ENCODE peak calls at places on chromosomes 11 and 22, in seven cellular contexts. S is ovary; H is brain microvascular endothelial cell; P is OCI-LY7; B is CD4-positive, alpha-beta memory T cell; T is MM.1S; X is pancreas. Q is an unnamed sample.

GRCh38 chr11:102347526-102348331 is 715 bp downstream of the BIRC2 start:
- DNase-seq in S (no peak), H (peak), P (peak), B (peak), T (peak), X (peak), Q (peak)

GRCh38 chr11:129917231-129917630 is 21.9 kb upstream of the NFRKB start:
- DNase-seq in S (no peak), H (no peak), P (no peak), B (no peak), T (no peak), X (no peak), Q (no peak)

GRCh38 chr11:111785076-111785475 is 18.9 kb upstream of the PPP2R1B start:
- DNase-seq in S (no peak), H (no peak), P (no peak), B (no peak), T (no peak), X (no peak), Q (no peak)

GRCh38 chr11:11056316-11056715 is 198.5 kb upstream of the ZBED5 start:
- DNase-seq in S (no peak), H (no peak), P (no peak), B (no peak), T (no peak), X (no peak), Q (no peak)

GRCh38 chr11:102007567-102008437 is 39.4 kb upstream of the CFAP300 start:
- DNase-seq in S (no peak), H (no peak), P (peak), B (peak), T (peak), X (no peak), Q (peak)

GRCh38 chr22:49935561-49935960 is 17.1 kb downstream of the CRELD2 start:
- DNase-seq in S (no peak), H (no peak), P (peak), B (no peak), T (no peak), X (no peak), Q (no peak)

GRCh38 chr11:13064593-13064992 is 55.5 kb downstream of the RASSF10 start:
- DNase-seq in S (no peak), H (no peak), P (no peak), B (no peak), T (no peak), X (peak), Q (no peak)

GRCh38 chr22:46454233-46454909 is 83.0 kb downstream of the CELSR1 start:
- DNase-seq in S (no peak), H (no peak), P (no peak), B (no peak), T (no peak), X (no peak), Q (no peak)

GRCh38 chr11:35974878-35975578 is 31.2 kb downstream of the LDLRAD3 start:
- DNase-seq in S (no peak), H (no peak), P (no peak), B (no peak), T (no peak), X (no peak), Q (no peak)

GRCh38 chr22:47343611-47344010 is 581.2 kb downstream of the TBC1D22A start:
- DNase-seq in S (no peak), H (no peak), P (no peak), B (no peak), T (no peak), X (no peak), Q (no peak)

GRCh38 chr11:68912254-68912653 is 8.6 kb downstream of the IGHMBP2 start:
- DNase-seq in S (no peak), H (peak), P (no peak), B (no peak), T (no peak), X (no peak), Q (no peak)

GRCh38 chr11:118304809-118305248 is 299 bp downstream of the CD3E start:
- DNase-seq in S (no peak), H (no peak), P (no peak), B (peak), T (no peak), X (no peak), Q (no peak)

GRCh38 chr11:8531312-8531711 is 62.7 kb downstream of the STK33 start:
- DNase-seq in S (no peak), H (no peak), P (no peak), B (no peak), T (no peak), X (no peak), Q (no peak)

GRCh38 chr11:13137778-13138400 is 128.8 kb downstream of the RASSF10 start:
- DNase-seq in S (no peak), H (no peak), P (no peak), B (no peak), T (no peak), X (no peak), Q (no peak)

GRCh38 chr22:44530106-44530505 is 32.1 kb upstream of the RTL6 start:
- DNase-seq in S (no peak), H (no peak), P (no peak), B (no peak), T (no peak), X (no peak), Q (no peak)

GRCh38 chr11:11558352-11558751 is 63.5 kb downstream of the GALNT18 start:
- DNase-seq in S (no peak), H (no peak), P (no peak), B (no peak), T (no peak), X (no peak), Q (no peak)

GRCh38 chr11:96113100-96113710 is 189.3 kb upstream of the MTMR2 start:
- DNase-seq in S (no peak), H (no peak), P (no peak), B (no peak), T (no peak), X (no peak), Q (no peak)

GRCh38 chr11:69106124-69106811 is 49.5 kb upstream of the SMIM38 start:
- DNase-seq in S (no peak), H (no peak), P (no peak), B (no peak), T (no peak), X (no peak), Q (no peak)

GRCh38 chr11:22193348-22194051 is 615 bp downstream of the ANO5 start:
- DNase-seq in S (peak), H (no peak), P (no peak), B (no peak), T (peak), X (peak), Q (no peak)

GRCh38 chr22:17119481-17120202 is 1.5 kb downstream of the TMEM121B start:
- DNase-seq in S (no peak), H (no peak), P (no peak), B (no peak), T (no peak), X (peak), Q (no peak)

GRCh38 chr22:17121235-17122195 is at the start of gene TMEM121B:
- DNase-seq in S (peak), H (peak), P (no peak), B (no peak), T (no peak), X (peak), Q (peak)

GRCh38 chr22:17118342-17118741 is 2.8 kb downstream of the TMEM121B start:
- DNase-seq in S (no peak), H (no peak), P (no peak), B (no peak), T (no peak), X (no peak), Q (no peak)

GRCh38 chr22:17120281-17120680 is 879 bp downstream of the TMEM121B start:
- DNase-seq in S (peak), H (no peak), P (no peak), B (peak), T (peak), X (peak), Q (no peak)

GRCh38 chr22:17120711-17121234 is 387 bp downstream of the TMEM121B start:
- DNase-seq in S (no peak), H (no peak), P (no peak), B (no peak), T (no peak), X (no peak), Q (no peak)
- H3K4me3 ChIP-seq in S (peak), H (peak), P (peak), B (no peak), T (peak), X (peak), Q (peak)

GRCh38 chr11:45216901-45217300 is 69.2 kb downstream of the SYT13 start:
- DNase-seq in S (no peak), H (no peak), P (no peak), B (no peak), T (no peak), X (no peak), Q (no peak)

GRCh38 chr11:45216031-45216430 is 69.6 kb downstream of the PRDM11 start:
- DNase-seq in S (no peak), H (no peak), P (no peak), B (no peak), T (no peak), X (no peak), Q (no peak)

GRCh38 chr11:45219411-45219810 is 66.7 kb downstream of the SYT13 start:
- DNase-seq in S (no peak), H (no peak), P (no peak), B (no peak), T (no peak), X (no peak), Q (no peak)

GRCh38 chr11:45218705-45219104 is 67.4 kb downstream of the SYT13 start:
- DNase-seq in S (no peak), H (no peak), P (no peak), B (no peak), T (no peak), X (no peak), Q (no peak)

GRCh38 chr11:45217991-45218390 is 68.2 kb downstream of the SYT13 start:
- DNase-seq in S (no peak), H (no peak), P (no peak), B (no peak), T (no peak), X (no peak), Q (no peak)
- H3K4me3 ChIP-seq in S (no peak), H (no peak), P (no peak), B (no peak), T (no peak), X (no peak), Q (no peak)

GRCh38 chr11:125802387-125802786 is 14.5 kb downstream of the PATE3 start:
- DNase-seq in S (no peak), H (no peak), P (no peak), B (no peak), T (no peak), X (no peak), Q (no peak)
- H3K4me3 ChIP-seq in S (no peak), H (no peak), P (no peak), B (no peak), T (no peak), X (no peak), Q (no peak)

DNA sequence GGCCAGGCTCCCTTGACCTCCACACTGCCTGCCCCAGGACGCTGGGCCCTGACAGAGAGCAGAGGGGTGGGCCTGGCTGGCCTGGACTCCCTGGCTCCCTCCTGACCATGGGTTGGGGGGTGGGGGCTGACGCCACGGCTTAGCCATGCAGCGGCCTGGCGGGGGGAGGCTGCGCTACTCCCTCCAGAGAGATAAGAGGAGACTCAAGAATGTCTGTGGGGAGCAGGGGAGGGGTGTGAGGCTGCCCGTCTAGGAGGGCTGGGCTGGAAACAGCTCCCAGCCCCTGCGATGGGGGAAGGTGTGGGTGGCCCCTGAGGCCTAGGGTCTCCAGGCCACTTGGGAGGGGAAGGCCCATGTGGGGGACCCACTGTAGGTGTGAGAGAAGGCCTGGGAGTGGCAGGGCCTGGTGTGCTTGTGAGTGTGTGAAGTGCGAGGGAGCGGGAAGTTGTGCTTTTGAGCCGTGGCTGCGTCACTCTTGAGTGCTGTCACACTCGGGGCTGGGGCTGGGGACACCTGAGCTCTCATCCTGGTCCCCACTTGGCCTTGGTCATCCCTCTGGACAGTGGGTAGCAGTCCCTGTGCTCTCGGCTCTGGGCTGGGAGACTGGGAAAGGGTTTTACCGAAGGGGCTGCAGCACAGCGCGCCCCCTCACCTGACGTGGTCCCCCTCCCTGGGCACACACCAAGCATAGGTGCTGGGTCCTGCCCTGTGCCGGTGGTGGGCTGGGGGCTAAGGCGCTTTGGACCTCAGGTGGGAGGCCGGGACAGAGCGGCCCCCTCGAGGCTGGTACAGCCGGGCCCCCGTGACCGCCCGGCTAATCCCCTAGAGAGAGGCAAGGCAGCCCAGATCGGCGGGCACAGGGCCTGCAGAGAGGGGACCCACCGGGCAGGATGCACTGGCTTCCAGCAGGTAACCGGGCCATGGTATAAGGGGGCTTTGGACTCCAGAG is 2.4 kb downstream of the MYRF start:
- DNase-seq in S (peak), H (peak), P (no peak), B (no peak), T (no peak), X (no peak), Q (no peak)
- H3K4me3 ChIP-seq in S (peak), H (peak), P (no peak), B (no peak), T (no peak), X (peak), Q (no peak)

GRCh38 chr22:36330655-36331305 is 57.0 kb downstream of the MYH9 start:
- DNase-seq in S (no peak), H (peak), P (no peak), B (no peak), T (no peak), X (no peak), Q (no peak)

GRCh38 chr22:36328635-36329216 is 59.0 kb downstream of the MYH9 start:
- DNase-seq in S (peak), H (peak), P (peak), B (no peak), T (no peak), X (peak), Q (no peak)

GRCh38 chr22:36327922-36328551 is 59.7 kb downstream of the MYH9 start:
- DNase-seq in S (no peak), H (no peak), P (no peak), B (no peak), T (no peak), X (peak), Q (no peak)

GRCh38 chr22:36330127-36330526 is 57.6 kb downstream of the MYH9 start:
- DNase-seq in S (no peak), H (no peak), P (no peak), B (no peak), T (no peak), X (no peak), Q (no peak)

GRCh38 chr22:36329217-36330078 is 58.3 kb downstream of the MYH9 start:
- DNase-seq in S (peak), H (peak), P (peak), B (peak), T (no peak), X (peak), Q (peak)
- H3K4me3 ChIP-seq in S (no peak), H (peak), P (no peak), B (peak), T (no peak), X (no peak), Q (peak)

Q was measured in Jurkat, Clone E6-1.